ENCODE peak calls at places on chromosomes 6 and 20, in nine cellular contexts. One of them, this sample, is unnamed. For H3K36me3, the result is how much of the 10 kb centered on the place peaks cover.

GRCh38 chr6:167244064-167244949 is 46.8 kb upstream of the UNC93A start:
- DNase-seq in astrocyte: no peak
- DNase-seq in neural progenitor cell: no peak
- DNase-seq in mesendoderm: no peak
- DNase-seq in brain microvascular endothelial cell: no peak
- DNase-seq in ovary: no peak
- DNase-seq in hepatocyte: no peak
- DNase-seq in IMR-90: no peak
- DNase-seq in fibroblast of lung: no peak
- DNase-seq in this sample: no peak

GRCh38 chr6:39087197-39087596 is 27.8 kb downstream of the SAYSD1 start:
- DNase-seq in mesendoderm: no peak
- DNase-seq in neural progenitor cell: no peak
- DNase-seq in hepatocyte: no peak
- DNase-seq in fibroblast of lung: no peak
- DNase-seq in astrocyte: no peak
- DNase-seq in brain microvascular endothelial cell: no peak
- DNase-seq in IMR-90: no peak
- DNase-seq in ovary: no peak
- DNase-seq in this sample: no peak

GRCh38 chr6:15256538-15257222 is 10.8 kb downstream of the JARID2 start:
- DNase-seq in brain microvascular endothelial cell: no peak
- DNase-seq in IMR-90: no peak
- DNase-seq in fibroblast of lung: no peak
- DNase-seq in mesendoderm: no peak
- DNase-seq in astrocyte: peak
- DNase-seq in hepatocyte: no peak
- DNase-seq in ovary: no peak
- DNase-seq in neural progenitor cell: no peak
- DNase-seq in this sample: no peak

GRCh38 chr6:130183271-130184222 is 39.2 kb downstream of the SAMD3 start:
- DNase-seq in ovary: no peak
- DNase-seq in neural progenitor cell: no peak
- DNase-seq in mesendoderm: no peak
- DNase-seq in astrocyte: no peak
- DNase-seq in IMR-90: no peak
- DNase-seq in brain microvascular endothelial cell: no peak
- DNase-seq in hepatocyte: no peak
- DNase-seq in fibroblast of lung: no peak
- DNase-seq in this sample: no peak

GRCh38 chr6:36777806-36778205 is 61.4 kb downstream of the CPNE5 start:
- DNase-seq in brain microvascular endothelial cell: no peak
- DNase-seq in IMR-90: no peak
- DNase-seq in ovary: no peak
- DNase-seq in neural progenitor cell: peak
- DNase-seq in mesendoderm: no peak
- DNase-seq in fibroblast of lung: no peak
- DNase-seq in astrocyte: no peak
- DNase-seq in hepatocyte: no peak
- DNase-seq in this sample: no peak

GRCh38 chr20:1212607-1213396 is 9.5 kb downstream of the C20orf202 start:
- DNase-seq in astrocyte: peak
- DNase-seq in ovary: peak
- DNase-seq in mesendoderm: peak
- DNase-seq in neural progenitor cell: peak
- DNase-seq in brain microvascular endothelial cell: peak
- DNase-seq in IMR-90: peak
- DNase-seq in fibroblast of lung: peak
- DNase-seq in hepatocyte: peak
- DNase-seq in this sample: peak

GRCh38 chr6:39917981-39918380 is 16.3 kb downstream of the MOCS1 start:
- DNase-seq in neural progenitor cell: no peak
- DNase-seq in IMR-90: no peak
- DNase-seq in mesendoderm: no peak
- DNase-seq in fibroblast of lung: no peak
- DNase-seq in brain microvascular endothelial cell: no peak
- DNase-seq in astrocyte: no peak
- DNase-seq in ovary: no peak
- DNase-seq in hepatocyte: no peak
- DNase-seq in this sample: no peak

GRCh38 chr20:54218470-54218869 is 10.6 kb downstream of the PFDN4 start:
- DNase-seq in mesendoderm: no peak
- DNase-seq in hepatocyte: no peak
- DNase-seq in astrocyte: no peak
- DNase-seq in fibroblast of lung: no peak
- DNase-seq in neural progenitor cell: no peak
- DNase-seq in ovary: no peak
- DNase-seq in brain microvascular endothelial cell: no peak
- DNase-seq in IMR-90: no peak
- DNase-seq in this sample: no peak

GRCh38 chr6:999552-999951 is 306.6 kb upstream of the EXOC2 start:
- DNase-seq in astrocyte: no peak
- DNase-seq in neural progenitor cell: no peak
- DNase-seq in ovary: no peak
- DNase-seq in fibroblast of lung: no peak
- DNase-seq in brain microvascular endothelial cell: no peak
- DNase-seq in IMR-90: no peak
- DNase-seq in mesendoderm: no peak
- DNase-seq in hepatocyte: no peak
- DNase-seq in this sample: no peak

GRCh38 chr6:33211136-33211535 is 2.8 kb downstream of the RING1 start:
- DNase-seq in fibroblast of lung: no peak
- DNase-seq in hepatocyte: no peak
- DNase-seq in ovary: no peak
- DNase-seq in neural progenitor cell: no peak
- DNase-seq in brain microvascular endothelial cell: no peak
- DNase-seq in mesendoderm: no peak
- DNase-seq in astrocyte: no peak
- DNase-seq in IMR-90: no peak
- DNase-seq in this sample: no peak

GRCh38 chr20:62006482-62006881 is 59.2 kb downstream of the TAF4 start:
- DNase-seq in brain microvascular endothelial cell: no peak
- DNase-seq in hepatocyte: no peak
- DNase-seq in astrocyte: no peak
- DNase-seq in neural progenitor cell: no peak
- DNase-seq in mesendoderm: no peak
- DNase-seq in ovary: no peak
- DNase-seq in fibroblast of lung: no peak
- DNase-seq in IMR-90: no peak
- DNase-seq in this sample: no peak
- H3K36me3 ChIP-seq in brain microvascular endothelial cell: under half
- H3K36me3 ChIP-seq in hepatocyte: under half
- H3K36me3 ChIP-seq in astrocyte: under half
- H3K36me3 ChIP-seq in neural progenitor cell: under half
- H3K36me3 ChIP-seq in mesendoderm: under half
- H3K36me3 ChIP-seq in ovary: under half
- H3K36me3 ChIP-seq in fibroblast of lung: under half
- H3K36me3 ChIP-seq in IMR-90: half or more
- H3K36me3 ChIP-seq in this sample: under half

GRCh38 chr6:74114428-74114827 is 418.4 kb downstream of the CD109 start:
- DNase-seq in brain microvascular endothelial cell: no peak
- DNase-seq in hepatocyte: no peak
- DNase-seq in ovary: no peak
- DNase-seq in mesendoderm: no peak
- DNase-seq in astrocyte: no peak
- DNase-seq in neural progenitor cell: no peak
- DNase-seq in fibroblast of lung: no peak
- DNase-seq in IMR-90: peak
- DNase-seq in this sample: no peak
- H3K4me3 ChIP-seq in brain microvascular endothelial cell: no peak
- H3K4me3 ChIP-seq in hepatocyte: no peak
- H3K4me3 ChIP-seq in ovary: no peak
- H3K4me3 ChIP-seq in mesendoderm: no peak
- H3K4me3 ChIP-seq in astrocyte: no peak
- H3K4me3 ChIP-seq in neural progenitor cell: no peak
- H3K4me3 ChIP-seq in fibroblast of lung: no peak
- H3K4me3 ChIP-seq in IMR-90: no peak
- H3K4me3 ChIP-seq in this sample: no peak

GRCh38 chr20:25293910-25294458 is 46.1 kb downstream of the PYGB start:
- DNase-seq in brain microvascular endothelial cell: no peak
- DNase-seq in astrocyte: no peak
- DNase-seq in IMR-90: no peak
- DNase-seq in mesendoderm: no peak
- DNase-seq in ovary: no peak
- DNase-seq in fibroblast of lung: no peak
- DNase-seq in hepatocyte: no peak
- DNase-seq in neural progenitor cell: no peak
- DNase-seq in this sample: no peak
- H3K36me3 ChIP-seq in brain microvascular endothelial cell: half or more
- H3K36me3 ChIP-seq in astrocyte: under half
- H3K36me3 ChIP-seq in IMR-90: under half
- H3K36me3 ChIP-seq in mesendoderm: under half
- H3K36me3 ChIP-seq in ovary: under half
- H3K36me3 ChIP-seq in fibroblast of lung: under half
- H3K36me3 ChIP-seq in hepatocyte: under half
- H3K36me3 ChIP-seq in neural progenitor cell: under half
- H3K36me3 ChIP-seq in this sample: half or more

DNA sequence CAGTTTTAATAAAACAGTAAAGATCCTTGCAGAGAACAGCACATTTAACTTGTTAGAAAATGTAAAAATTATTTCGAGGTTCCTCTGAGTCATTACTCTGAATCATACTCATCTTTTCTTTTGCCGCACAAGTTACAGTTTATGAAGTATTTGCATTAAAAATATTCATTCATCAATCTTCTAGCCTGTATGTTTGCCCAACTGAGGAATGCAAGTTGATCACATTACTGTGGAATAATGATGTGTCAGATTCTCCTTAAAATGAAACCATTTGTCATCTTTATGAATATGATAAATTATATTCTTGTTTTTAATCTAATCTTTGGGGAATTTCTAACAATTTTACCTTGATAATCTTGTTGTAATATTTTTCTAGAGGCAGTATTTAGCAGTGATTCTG is 340.4 kb upstream of the OPRM1 start:
- DNase-seq in brain microvascular endothelial cell: no peak
- DNase-seq in neural progenitor cell: no peak
- DNase-seq in mesendoderm: no peak
- DNase-seq in ovary: no peak
- DNase-seq in astrocyte: no peak
- DNase-seq in hepatocyte: no peak
- DNase-seq in IMR-90: no peak
- DNase-seq in fibroblast of lung: no peak
- DNase-seq in this sample: no peak
- H3K4me3 ChIP-seq in brain microvascular endothelial cell: no peak
- H3K4me3 ChIP-seq in neural progenitor cell: no peak
- H3K4me3 ChIP-seq in mesendoderm: no peak
- H3K4me3 ChIP-seq in ovary: no peak
- H3K4me3 ChIP-seq in astrocyte: no peak
- H3K4me3 ChIP-seq in hepatocyte: no peak
- H3K4me3 ChIP-seq in IMR-90: no peak
- H3K4me3 ChIP-seq in fibroblast of lung: no peak
- H3K4me3 ChIP-seq in this sample: no peak

GRCh38 chr6:158083687-158084325 is 84.3 kb downstream of the SERAC1 start:
- DNase-seq in fibroblast of lung: no peak
- DNase-seq in IMR-90: no peak
- DNase-seq in ovary: no peak
- DNase-seq in brain microvascular endothelial cell: no peak
- DNase-seq in astrocyte: no peak
- DNase-seq in neural progenitor cell: no peak
- DNase-seq in mesendoderm: no peak
- DNase-seq in hepatocyte: no peak
- DNase-seq in this sample: peak

GRCh38 chr6:158085261-158086053 is 82.6 kb downstream of the SERAC1 start:
- DNase-seq in IMR-90: no peak
- DNase-seq in neural progenitor cell: no peak
- DNase-seq in fibroblast of lung: no peak
- DNase-seq in brain microvascular endothelial cell: no peak
- DNase-seq in ovary: no peak
- DNase-seq in mesendoderm: no peak
- DNase-seq in astrocyte: no peak
- DNase-seq in hepatocyte: no peak
- DNase-seq in this sample: no peak

GRCh38 chr6:158081657-158081935 is 86.5 kb downstream of the SERAC1 start:
- DNase-seq in brain microvascular endothelial cell: no peak
- DNase-seq in mesendoderm: no peak
- DNase-seq in neural progenitor cell: no peak
- DNase-seq in hepatocyte: no peak
- DNase-seq in IMR-90: no peak
- DNase-seq in astrocyte: no peak
- DNase-seq in fibroblast of lung: no peak
- DNase-seq in ovary: no peak
- DNase-seq in this sample: no peak

GRCh38 chr6:158078320-158078719 is 89.7 kb downstream of the SERAC1 start:
- DNase-seq in ovary: no peak
- DNase-seq in IMR-90: no peak
- DNase-seq in neural progenitor cell: no peak
- DNase-seq in astrocyte: no peak
- DNase-seq in hepatocyte: no peak
- DNase-seq in fibroblast of lung: no peak
- DNase-seq in mesendoderm: no peak
- DNase-seq in brain microvascular endothelial cell: no peak
- DNase-seq in this sample: no peak

GRCh38 chr6:158080849-158081656 is 87.0 kb downstream of the SERAC1 start:
- DNase-seq in astrocyte: no peak
- DNase-seq in neural progenitor cell: no peak
- DNase-seq in IMR-90: no peak
- DNase-seq in ovary: no peak
- DNase-seq in brain microvascular endothelial cell: no peak
- DNase-seq in hepatocyte: no peak
- DNase-seq in fibroblast of lung: no peak
- DNase-seq in mesendoderm: no peak
- DNase-seq in this sample: no peak
- H3K36me3 ChIP-seq in astrocyte: half or more
- H3K36me3 ChIP-seq in neural progenitor cell: under half
- H3K36me3 ChIP-seq in IMR-90: half or more
- H3K36me3 ChIP-seq in ovary: under half
- H3K36me3 ChIP-seq in brain microvascular endothelial cell: half or more
- H3K36me3 ChIP-seq in hepatocyte: under half
- H3K36me3 ChIP-seq in fibroblast of lung: under half
- H3K36me3 ChIP-seq in mesendoderm: under half
- H3K36me3 ChIP-seq in this sample: under half